ENCODE peak calls at places on chromosome 18, in four cellular contexts. U is thoracic aorta, O is left ventricle myocardium inferior, B is ovary. W is an unnamed sample.
A peak's percentile ranks its signal among the peaks of the same experiment; 100 is the strongest.

GRCh38 chr18:74310411-74310810 is 5.2 kb upstream of the C18orf63 start:
- DNase-seq in B (no peak), O (no peak), U (no peak), W (no peak)

GRCh38 chr18:78960709-78961108 is 18.9 kb upstream of the SALL3 start:
- DNase-seq in U (no peak), O (no peak), B (no peak), W (no peak)

GRCh38 chr18:44942073-44942472 is 261.4 kb downstream of the SETBP1 start:
- DNase-seq in O (no peak), U (no peak), B (no peak), W (no peak)

GRCh38 chr18:75525331-75525730 is 97.8 kb upstream of the SMIM21 start:
- DNase-seq in B (no peak), O (no peak), U (no peak), W (no peak)

GRCh38 chr18:77071711-77072292 is 60.8 kb downstream of the MBP start:
- DNase-seq in B (peak; percentile 45), U (peak; percentile 49), O (no peak), W (peak; percentile 75)

GRCh38 chr18:57705861-57706590 is 84.4 kb upstream of the NARS1 start:
- DNase-seq in U (no peak), O (no peak), B (no peak), W (no peak)

GRCh38 chr18:27428120-27428519 is 243.0 kb upstream of the CHST9 start:
- DNase-seq in B (no peak), O (no peak), U (no peak), W (no peak)

GRCh38 chr18:52077251-52077983 is 262.6 kb upstream of the DCC start:
- DNase-seq in B (no peak), O (no peak), U (no peak), W (no peak)

GRCh38 chr18:72086421-72086820 is 457.7 kb downstream of the CBLN2 start:
- DNase-seq in U (no peak), O (no peak), B (no peak), W (peak; percentile 7)

GRCh38 chr18:5582054-5582453 is 38.3 kb upstream of the EPB41L3 start:
- DNase-seq in O (no peak), U (no peak), B (peak; percentile 23), W (no peak)

GRCh38 chr18:13520306-13520705 is 206.1 kb downstream of the FAM210A start:
- DNase-seq in O (peak; percentile 57), U (no peak), B (no peak), W (no peak)

DNA sequence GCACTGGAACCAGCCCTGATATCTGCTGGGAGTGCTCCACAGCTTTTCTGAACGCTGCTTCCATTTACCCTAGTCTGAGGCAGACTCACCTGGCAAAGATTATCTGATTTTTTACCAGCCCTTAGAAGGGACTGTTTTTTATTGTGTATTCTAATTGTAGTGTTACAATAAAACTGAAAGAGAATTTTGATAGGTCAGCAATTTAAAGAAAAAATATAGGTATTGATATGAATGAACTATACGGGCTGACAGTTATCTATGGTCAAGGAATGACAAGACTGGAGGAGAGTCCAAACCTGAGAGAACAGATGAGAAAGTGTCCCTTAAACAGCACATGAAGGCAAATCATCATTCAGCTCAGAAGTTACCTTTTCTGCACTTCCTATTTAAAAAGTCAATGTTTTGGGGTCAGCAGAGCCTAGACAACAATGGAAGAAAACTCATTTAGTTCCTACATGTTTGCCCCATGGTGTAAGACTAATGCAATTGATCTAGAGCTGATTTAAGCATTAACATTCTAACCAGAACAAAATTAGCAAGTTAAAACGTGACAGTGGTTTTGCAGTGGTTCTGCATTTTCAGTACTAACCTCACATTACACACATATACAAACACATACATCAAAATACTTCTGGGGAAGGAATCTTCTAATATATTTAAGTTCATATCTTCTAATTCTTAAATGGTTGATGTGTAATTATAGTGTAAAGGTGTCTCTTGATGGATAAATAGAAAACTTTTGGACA is 500.9 kb downstream of the TGIF1 start:
- DNase-seq in U (no peak), B (no peak), O (no peak), W (no peak)
- H3K4me1 ChIP-seq in U (no peaks in the 10 kb centered on the region), B (no peaks in the 10 kb centered on the region), O (no peaks in the 10 kb centered on the region), W (no peaks in the 10 kb centered on the region)

DNA sequence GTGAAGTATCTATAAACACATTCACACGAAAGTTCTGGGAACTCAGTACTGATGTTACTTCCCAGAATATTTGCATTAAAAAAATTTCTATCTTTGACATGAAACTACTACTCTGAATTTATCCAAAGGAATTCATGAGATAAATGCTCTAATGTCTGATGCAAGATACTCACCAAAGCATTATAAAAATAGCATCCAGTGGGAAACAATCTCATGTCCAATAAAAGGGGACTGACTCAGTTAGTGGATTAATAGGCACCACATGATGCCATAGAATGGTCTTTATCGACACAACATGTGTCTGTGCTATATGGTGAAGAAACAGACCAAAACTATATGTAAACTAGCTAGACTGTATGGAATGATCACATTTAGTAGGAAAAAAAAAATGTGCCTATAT is 33.9 kb downstream of the LAMA3 start:
- DNase-seq in O (no peak), U (no peak), B (no peak), W (no peak)
- H3K27ac ChIP-seq in O (no peak overlapping the region), U (no peak overlapping the region), B (no peak overlapping the region), W (no peak overlapping the region)

DNA sequence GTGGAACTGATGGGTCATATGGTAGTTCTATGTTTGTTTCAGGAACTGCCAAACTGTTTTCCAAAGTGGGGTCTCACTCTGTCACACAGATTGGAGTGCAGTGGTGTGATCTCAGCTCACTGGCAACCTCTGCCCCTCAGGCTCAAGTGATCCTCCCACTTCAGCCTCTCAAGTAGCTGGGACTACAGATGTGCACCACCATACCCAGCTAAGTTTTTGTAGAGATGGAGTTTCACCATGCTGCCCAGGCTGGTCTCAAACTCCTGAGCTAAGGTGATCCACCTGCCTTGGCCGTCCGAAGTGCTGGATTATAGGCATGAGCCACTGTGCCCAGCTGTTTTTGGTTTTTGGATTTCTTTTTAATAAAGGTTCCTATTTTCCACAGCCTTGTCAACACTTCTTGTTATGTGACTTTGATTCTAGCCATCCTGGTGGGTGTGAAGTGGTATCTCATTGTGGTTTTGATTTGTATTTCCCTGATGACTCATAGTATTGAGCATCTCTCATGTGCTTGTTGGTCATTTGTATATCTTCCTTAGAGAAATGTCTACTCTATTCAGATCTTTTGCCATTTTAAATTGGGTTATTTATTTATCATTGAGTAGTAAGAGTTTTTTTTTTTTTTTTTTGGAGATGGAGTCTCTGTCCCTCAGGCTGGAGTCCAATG is 22.8 kb downstream of the NPC1 start:
- DNase-seq in O (no peak), B (no peak), U (no peak), W (no peak)
- H3K36me3 ChIP-seq in O (peaks cover 85% of the 10 kb centered on the region), B (no peaks in the 10 kb centered on the region), U (peaks cover 51% of the 10 kb centered on the region), W (peaks cover 13% of the 10 kb centered on the region)

GRCh38 chr18:59144483-59144882 is 4.8 kb downstream of the SEC11C start:
- DNase-seq in O (no peak), U (no peak), B (no peak), W (no peak)
- H3K4me1 ChIP-seq in O (peaks cover 27% of the 10 kb centered on the region), U (peaks cover 8% of the 10 kb centered on the region), B (peaks cover 4% of the 10 kb centered on the region), W (peaks cover 23% of the 10 kb centered on the region)

DNA sequence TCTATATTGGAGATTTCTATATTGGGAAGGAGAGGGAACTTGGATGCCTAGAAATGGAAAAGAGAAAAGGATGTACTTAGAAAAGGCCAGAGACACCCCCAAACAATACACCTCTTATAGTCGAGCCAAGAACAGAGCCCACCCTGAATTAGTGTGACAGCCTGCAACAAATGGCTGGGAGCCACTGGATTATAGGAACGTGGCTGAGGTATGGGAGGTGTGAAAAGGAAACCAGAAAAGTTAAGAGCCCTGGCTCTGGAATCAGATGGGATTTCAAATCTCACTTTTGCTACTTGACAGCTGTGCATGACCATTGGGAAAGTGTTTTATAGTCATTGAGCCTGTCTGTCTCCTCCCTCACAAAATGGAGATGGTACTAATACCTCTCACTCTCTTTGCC is 394.0 kb downstream of the ZNF521 start:
- DNase-seq in B (no peak), O (no peak), U (no peak), W (no peak)
- H3K27ac ChIP-seq in B (no peak overlapping the region), O (no peak overlapping the region), U (no peak overlapping the region), W (no peak overlapping the region)

W was measured in naive thymus-derived CD4-positive, alpha-beta T cell.